ENCODE peak calls at places on chromosomes 2 and 18, in five cellular contexts. B is GM04504; A is effector memory CD8-positive, alpha-beta T cell; U is HFFc6; C is head of caudate nucleus. N is an unnamed sample.

GRCh38 chr2:15747172-15747550 is 155.5 kb downstream of the DDX1 start:
- DNase-seq in U (no peak), A (no peak), C (no peak), B (no peak), N (no peak)

GRCh38 chr2:28181801-28182200 is 210.9 kb upstream of the FOSL2 start:
- DNase-seq in A (no peak), U (no peak), C (peak; percentile 44), B (no peak), N (no peak)

GRCh38 chr2:170778900-170779299 is 8.7 kb downstream of the ERICH2 start:
- DNase-seq in A (no peak), C (no peak), B (no peak), U (no peak), N (no peak)

GRCh38 chr18:79936641-79937040 is 14.8 kb downstream of the SLC66A2 start:
- DNase-seq in B (no peak), C (no peak), A (no peak), U (no peak), N (no peak)

GRCh38 chr2:1713839-1714236 is 30.5 kb downstream of the PXDN start:
- DNase-seq in U (no peak), A (no peak), B (no peak), C (no peak), N (no peak)

GRCh38 chr2:127083819-127084503 is 23.0 kb downstream of the BIN1 start:
- DNase-seq in A (no peak), B (peak; percentile 93), C (peak; percentile 64), U (peak; percentile 74), N (no peak)

GRCh38 chr2:208006833-208007232 is 18.5 kb downstream of the PLEKHM3 start:
- DNase-seq in A (no peak), B (no peak), C (no peak), U (peak; percentile 60), N (no peak)

GRCh38 chr2:128584296-128584900 is 265.7 kb upstream of the HS6ST1 start:
- DNase-seq in C (no peak), A (no peak), U (peak; percentile 58), B (peak; percentile 62), N (no peak)

GRCh38 chr2:55493220-55493619 is 26.3 kb upstream of the CFAP36 start:
- DNase-seq in A (no peak), U (no peak), C (no peak), B (no peak), N (no peak)

GRCh38 chr2:216345846-216346245 is 26.4 kb downstream of the MARCHF4 start:
- DNase-seq in A (no peak), B (no peak), C (no peak), U (peak; percentile 47), N (no peak)

GRCh38 chr2:159921752-159922404 is 123.9 kb upstream of the CD302 start:
- DNase-seq in C (peak; percentile 64), U (no peak), A (peak; percentile 65), B (no peak), N (no peak)

GRCh38 chr18:44759925-44760342 is 79.2 kb downstream of the SETBP1 start:
- DNase-seq in C (no peak), B (no peak), A (no peak), U (no peak), N (no peak)

GRCh38 chr18:62372156-62372555 is 47.0 kb downstream of the TNFRSF11A start:
- DNase-seq in B (no peak), U (no peak), A (no peak), C (peak; percentile 77), N (no peak)

N was measured in KG1.